ENCODE peak calls at places on chromosomes 11 and 22, in nine cellular contexts. S is SK-N-SH, I is kidney, W is cardiac muscle cell, A is transverse colon, K is stomach, T is H1, Q is body of pancreas, O is PC-3. P is an unnamed sample.

GRCh38 chr22:38412435-38413084 is 42.4 kb downstream of the KCNJ4 start:
- DNase-seq in Q (peak; percentile 43), A (no peak), K (no peak), T (no peak), W (no peak), I (peak; percentile 69), O (no peak), S (peak; percentile 85), P (peak; percentile 63)

GRCh38 chr22:35742342-35743100 is 24.8 kb downstream of the APOL5 start:
- DNase-seq in W (peak; percentile 70), I (no peak), S (no peak), T (no peak), O (peak; percentile 63), A (no peak), Q (no peak), K (no peak), P (no peak)

GRCh38 chr11:122656631-122657101 is 1.1 kb downstream of the UBASH3B start:
- DNase-seq in Q (peak; percentile 42), O (peak; percentile 52), S (no peak), A (peak; percentile 30), I (peak; percentile 83), K (peak; percentile 64), W (no peak), T (no peak), P (peak; percentile 9)

GRCh38 chr11:66904981-66905521 is 48.2 kb downstream of the LRFN4 start:
- DNase-seq in K (no peak), S (peak; percentile 9), Q (no peak), I (no peak), T (no peak), A (no peak), O (no peak), W (no peak), P (no peak)

GRCh38 chr11:78085972-78086371 is 6.3 kb upstream of the NDUFC2 start:
- DNase-seq in T (no peak), K (no peak), O (no peak), S (no peak), I (no peak), W (no peak), Q (no peak), A (no peak), P (no peak)

GRCh38 chr11:117995472-117995871 is 9.3 kb downstream of the IL10RA start:
- DNase-seq in O (no peak), I (no peak), K (no peak), T (no peak), S (no peak), Q (no peak), W (no peak), A (no peak), P (no peak)

GRCh38 chr11:73429121-73429740 is 53.0 kb downstream of the RELT start:
- DNase-seq in I (no peak), O (peak; percentile 68), S (no peak), T (no peak), W (peak; percentile 60), A (no peak), K (no peak), Q (no peak), P (no peak)

GRCh38 chr11:123354371-123354770 is 75.7 kb upstream of the GRAMD1B start:
- DNase-seq in I (no peak), S (no peak), K (no peak), T (no peak), Q (no peak), O (no peak), A (no peak), W (no peak), P (no peak)

DNA sequence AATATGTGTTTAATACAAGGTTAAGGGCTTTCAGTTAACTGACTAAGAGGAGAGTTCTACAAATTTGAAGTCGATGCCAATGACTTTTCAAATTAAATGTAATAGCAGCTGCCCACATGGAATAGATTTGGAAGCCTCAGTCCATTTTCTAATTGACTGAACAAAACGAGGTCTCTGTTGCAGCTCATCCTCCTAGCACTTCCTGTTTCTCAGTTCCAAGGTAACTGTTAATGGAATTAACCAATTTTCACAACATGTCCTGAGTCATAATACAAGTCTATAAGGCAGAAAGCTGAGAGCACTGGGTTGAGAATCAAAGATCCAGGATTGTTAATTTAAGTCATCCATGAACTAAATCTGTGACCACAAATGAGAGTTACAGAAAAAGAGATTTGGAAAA is 177.2 kb downstream of the OPCML start:
- DNase-seq in K (no peak), O (no peak), A (no peak), S (no peak), Q (no peak), I (no peak), T (no peak), W (no peak), P (no peak)
- H3K4me3 ChIP-seq in K (no peak overlapping the region), O (no peak overlapping the region), A (no peak overlapping the region), S (no peak overlapping the region), Q (no peak overlapping the region), I (no peak overlapping the region), T (no peak overlapping the region), W (no peak overlapping the region), P (no peak overlapping the region)

GRCh38 chr22:26031641-26032040 is 137.6 kb upstream of the SEZ6L start:
- DNase-seq in O (no peak), A (no peak), S (no peak), K (no peak), W (no peak), Q (no peak), T (no peak), I (no peak), P (no peak)

GRCh38 chr22:26035523-26035922 is 133.7 kb upstream of the SEZ6L start:
- DNase-seq in A (no peak), T (no peak), O (no peak), K (no peak), Q (no peak), I (no peak), W (no peak), S (no peak), P (no peak)

GRCh38 chr22:26033586-26033985 is 135.7 kb upstream of the SEZ6L start:
- DNase-seq in O (no peak), Q (no peak), W (no peak), T (no peak), A (no peak), I (no peak), S (no peak), K (no peak), P (no peak)

GRCh38 chr22:26038365-26038764 is 130.9 kb upstream of the SEZ6L start:
- DNase-seq in W (no peak), A (no peak), S (no peak), I (no peak), Q (no peak), T (no peak), K (no peak), O (no peak), P (no peak)

DNA sequence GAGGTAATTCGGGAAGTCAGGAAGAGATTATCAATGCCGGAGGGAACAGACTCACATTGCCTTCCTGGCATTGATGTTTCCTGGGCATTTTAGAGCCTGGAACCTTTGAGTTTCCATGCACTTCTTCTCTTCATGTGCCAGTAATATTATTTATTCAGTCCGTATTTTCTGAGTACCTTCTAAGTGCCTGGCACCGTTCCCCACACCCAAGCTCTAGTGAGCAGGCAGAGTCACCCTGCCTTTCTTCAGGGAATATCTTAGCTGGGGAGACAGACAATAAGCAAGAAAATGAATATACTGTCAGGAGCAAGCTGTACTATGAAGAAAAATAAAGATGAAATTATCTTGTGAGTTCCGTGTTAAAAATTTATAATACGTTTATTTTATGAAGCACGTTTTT is 136.2 kb upstream of the SEZ6L start:
- DNase-seq in S (no peak), A (no peak), T (no peak), O (no peak), Q (no peak), K (no peak), W (no peak), I (no peak), P (no peak)
- H3K9me3 ChIP-seq in S (no peaks in the 10 kb centered on the region), A (no peaks in the 10 kb centered on the region), T (peaks cover 11% of the 10 kb centered on the region), O (no peaks in the 10 kb centered on the region), Q (no peaks in the 10 kb centered on the region), K (peaks cover 28% of the 10 kb centered on the region), W (no peaks in the 10 kb centered on the region), I (peaks cover 14% of the 10 kb centered on the region), P (peaks cover 5% of the 10 kb centered on the region)

DNA sequence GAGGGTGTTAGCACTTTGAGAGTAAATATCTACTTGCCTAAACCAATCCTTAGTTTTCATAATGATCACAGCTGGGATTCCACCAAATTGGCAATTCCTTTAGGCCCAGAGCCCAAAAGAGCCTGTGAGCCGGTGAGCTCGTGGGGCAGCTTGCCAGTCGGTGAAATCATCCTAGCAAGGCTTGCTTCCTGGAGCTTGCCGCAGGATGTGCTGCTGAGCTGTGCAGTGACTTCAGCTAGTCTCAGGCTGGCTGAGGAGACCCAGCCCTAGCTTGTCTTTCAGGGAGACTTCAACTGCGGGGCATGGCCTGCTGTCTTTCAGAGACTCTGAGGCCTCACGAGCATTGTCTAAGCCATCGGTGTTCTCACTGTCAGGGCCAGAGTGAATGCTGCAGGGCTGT is 73.6 kb upstream of the SUSD2 start:
- DNase-seq in O (peak; percentile 37), W (peak; percentile 89), S (no peak), Q (peak; percentile 76), A (peak; percentile 71), T (no peak), I (peak; percentile 86), K (peak; percentile 61), P (no peak)
- TF ChIP-seq CTCF in O (no peak), W (peak; percentile 56), S (no peak), Q (no peak), A (no peak), T (no peak), I (no peak), K (no peak), P (no peak)

GRCh38 chr11:133905677-133906156 is 51.1 kb downstream of the IGSF9B start:
- DNase-seq in T (no peak), S (no peak), O (no peak), Q (no peak), I (no peak), K (no peak), W (no peak), A (no peak), P (no peak)
- H3K4me3 ChIP-seq in T (no peak overlapping the region), S (no peak overlapping the region), O (no peak overlapping the region), Q (no peak overlapping the region), I (no peak overlapping the region), K (no peak overlapping the region), W (no peak overlapping the region), A (no peak overlapping the region), P (no peak overlapping the region)

DNA sequence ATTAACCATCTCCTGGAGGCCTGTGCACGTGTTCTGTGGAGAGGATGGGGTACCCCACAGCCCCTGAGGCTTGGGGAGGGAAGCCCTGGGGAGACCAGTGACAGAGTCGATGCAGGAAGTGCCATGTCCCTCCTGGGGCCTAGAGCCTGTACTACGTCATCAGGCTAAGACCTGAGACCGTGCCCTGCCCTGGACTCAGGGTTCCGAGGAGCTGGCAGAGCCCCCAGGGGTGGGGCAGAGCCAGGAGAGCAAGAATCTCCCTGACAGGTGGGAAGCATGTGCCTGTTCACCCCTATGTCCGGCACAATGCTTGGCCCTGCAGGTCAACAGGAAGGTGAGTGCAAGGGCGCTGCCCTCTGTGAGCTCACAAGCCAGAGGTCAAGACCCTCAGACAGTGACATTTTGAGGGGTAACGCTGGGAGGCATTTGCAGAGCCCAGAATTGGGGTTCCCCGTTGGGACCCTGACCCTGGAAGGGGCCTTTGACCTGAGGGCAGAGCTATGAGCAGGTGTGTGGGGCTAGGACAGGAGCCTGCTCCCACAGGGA is 781.6 kb downstream of the BRD1 start:
- DNase-seq in W (no peak), Q (no peak), S (no peak), O (no peak), I (no peak), K (no peak), A (no peak), T (no peak), P (no peak)
- H3K9me3 ChIP-seq in W (no peaks in the 10 kb centered on the region), Q (no peaks in the 10 kb centered on the region), S (no peaks in the 10 kb centered on the region), O (no peaks in the 10 kb centered on the region), I (no peaks in the 10 kb centered on the region), K (no peaks in the 10 kb centered on the region), A (no peaks in the 10 kb centered on the region), T (no peaks in the 10 kb centered on the region), P (no peaks in the 10 kb centered on the region)